ENCODE peak calls at places on chromosomes 1 and 21, in six cellular contexts. X, G, D, U, I and O are unnamed samples.

GRCh38 chr1:20609541-20609940 is 20.6 kb downstream of the CDA start:
- DNase-seq in G (no peak), I (no peak), U (no peak), D (no peak), X (no peak), O (no peak)

GRCh38 chr1:21815724-21816311 is 3.8 kb downstream of the LDLRAD2 start:
- DNase-seq in G (no peak), X (no peak), I (no peak), D (peak), U (no peak), O (no peak)

GRCh38 chr1:177546346-177546745 is 375.6 kb downstream of the BRINP2 start:
- DNase-seq in D (no peak), U (no peak), X (no peak), G (no peak), I (no peak), O (no peak)

GRCh38 chr1:208117410-208117809 is 126.8 kb downstream of the PLXNA2 start:
- DNase-seq in I (no peak), D (no peak), U (no peak), G (no peak), X (no peak), O (no peak)

GRCh38 chr1:68590473-68590872 is 93.6 kb upstream of the DEPDC1 start:
- DNase-seq in D (no peak), X (no peak), U (no peak), G (no peak), I (no peak), O (peak)

GRCh38 chr1:200075522-200075921 is 48.0 kb downstream of the NR5A2 start:
- DNase-seq in U (no peak), X (no peak), D (no peak), I (no peak), G (no peak), O (no peak)

GRCh38 chr21:45388011-45388521 is 16.9 kb upstream of the COL18A1 start:
- DNase-seq in U (no peak), I (no peak), X (no peak), G (no peak), D (no peak), O (no peak)

GRCh38 chr1:29425656-29426055 is 189.3 kb downstream of the PTPRU start:
- DNase-seq in G (no peak), I (no peak), D (no peak), U (no peak), X (no peak), O (no peak)

GRCh38 chr1:81689531-81689941 is 111.2 kb upstream of the ADGRL2 start:
- DNase-seq in I (no peak), D (no peak), U (no peak), X (no peak), G (no peak), O (no peak)

GRCh38 chr1:31348449-31348848 is 24.4 kb downstream of the FABP3 start:
- DNase-seq in D (no peak), U (no peak), X (no peak), I (no peak), G (no peak), O (no peak)

GRCh38 chr1:53291574-53291973 is 36.3 kb downstream of the LRP8 start:
- DNase-seq in U (no peak), G (no peak), X (no peak), I (no peak), D (no peak), O (no peak)

GRCh38 chr21:45607021-45607921 is 36.3 kb upstream of the PCBP3 start:
- DNase-seq in D (peak), U (no peak), X (no peak), G (no peak), I (no peak), O (no peak)

GRCh38 chr1:183244466-183244865 is 58.4 kb downstream of the LAMC2 start:
- DNase-seq in U (no peak), X (no peak), G (no peak), D (no peak), I (no peak), O (no peak)

GRCh38 chr1:96367791-96368190 is 353.8 kb upstream of the PTBP2 start:
- DNase-seq in D (no peak), G (no peak), I (no peak), X (no peak), U (no peak), O (no peak)

GRCh38 chr1:45216861-45217260 is 10.5 kb upstream of the ZSWIM5 start:
- DNase-seq in G (no peak), X (no peak), I (no peak), D (no peak), U (no peak), O (no peak)

GRCh38 chr21:15063081-15063820 is 1.5 kb downstream of the NRIP1 start:
- DNase-seq in U (peak), I (no peak), X (no peak), D (no peak), G (no peak), O (peak)

GRCh38 chr21:41777934-41778815 is 11.3 kb upstream of the RIPK4 start:
- DNase-seq in U (peak), I (no peak), D (peak), G (peak), X (peak), O (peak)

GRCh38 chr21:46326110-46326703 is 2.3 kb downstream of the PCNT start:
- DNase-seq in X (no peak), U (peak), I (no peak), D (no peak), G (no peak), O (no peak)

GRCh38 chr1:66275601-66276023 is 258.3 kb upstream of the SGIP1 start:
- DNase-seq in G (no peak), D (no peak), I (no peak), U (no peak), X (no peak), O (no peak)

GRCh38 chr1:248811514-248812490 is 13.9 kb downstream of the SH3BP5L start:
- DNase-seq in I (no peak), D (no peak), G (peak), U (no peak), X (no peak), O (no peak)

GRCh38 chr1:162070094-162070748 is 730 bp downstream of the NOS1AP start:
- DNase-seq in D (no peak), U (no peak), I (no peak), G (peak), X (no peak), O (peak)

GRCh38 chr1:34777519-34778321 is 3.3 kb upstream of the GJB3 start:
- DNase-seq in X (no peak), I (no peak), G (no peak), U (no peak), D (no peak), O (no peak)

GRCh38 chr1:204697893-204698292 is 12.4 kb upstream of the LRRN2 start:
- DNase-seq in U (no peak), X (no peak), G (no peak), D (no peak), I (no peak), O (no peak)

GRCh38 chr21:46189213-46189958 is 5.1 kb upstream of the SPATC1L start:
- DNase-seq in G (peak), X (no peak), I (no peak), D (peak), U (no peak), O (no peak)

GRCh38 chr1:161115132-161115711 is 2.6 kb downstream of the PFDN2 start:
- DNase-seq in D (no peak), X (peak), I (no peak), U (peak), G (no peak), O (no peak)

GRCh38 chr21:34338226-34338625 is 25.6 kb upstream of the KCNE2 start:
- DNase-seq in D (no peak), X (no peak), I (no peak), U (no peak), G (no peak), O (no peak)

GRCh38 chr1:23370744-23371710 is 1.4 kb upstream of the ZNF436 start:
- DNase-seq in U (no peak), G (peak), X (no peak), D (peak), I (no peak), O (no peak)

GRCh38 chr1:173395762-173396161 is 81.4 kb upstream of the PRDX6 start:
- DNase-seq in D (no peak), G (no peak), X (no peak), I (no peak), U (no peak), O (no peak)

GRCh38 chr1:229690662-229691061 is 64.6 kb downstream of the URB2 start:
- DNase-seq in X (no peak), U (no peak), D (no peak), G (no peak), I (no peak), O (no peak)

GRCh38 chr1:36115200-36115669 is 9.8 kb downstream of the COL8A2 start:
- DNase-seq in X (no peak), U (no peak), D (peak), I (no peak), G (peak), O (no peak)

GRCh38 chr1:244429818-244430217 is 21.9 kb downstream of the ADSS2 start:
- DNase-seq in G (no peak), U (no peak), I (no peak), X (no peak), D (no peak), O (no peak)

GRCh38 chr1:42830631-42831030 is 13.4 kb upstream of the SVBP start:
- DNase-seq in X (no peak), I (no peak), G (no peak), D (no peak), U (no peak), O (no peak)

GRCh38 chr1:63403386-63403785 is 36.0 kb downstream of the ALG6 start:
- DNase-seq in D (no peak), G (no peak), U (no peak), X (no peak), I (no peak), O (peak)
- TF ChIP-seq JUND in D (no peak), G (peak), U (no peak), X (no peak), I (no peak), O (no peak)

GRCh38 chr1:3928622-3929021 is 28.6 kb upstream of the C1orf174 start:
- DNase-seq in G (no peak), D (no peak), U (no peak), I (no peak), X (no peak), O (no peak)
- TF ChIP-seq JUND in G (no peak), D (no peak), U (no peak), I (no peak), X (no peak), O (no peak)

GRCh38 chr1:24754229-24754628 is 9.0 kb downstream of the CLIC4 start:
- DNase-seq in D (no peak), I (no peak), X (no peak), G (no peak), U (no peak), O (no peak)

GRCh38 chr1:24749886-24750285 is 4.6 kb downstream of the CLIC4 start:
- DNase-seq in D (no peak), I (no peak), U (no peak), X (no peak), G (peak), O (no peak)

GRCh38 chr1:24749257-24749656 is 4.0 kb downstream of the CLIC4 start:
- DNase-seq in X (no peak), D (no peak), G (no peak), U (no peak), I (no peak), O (no peak)

GRCh38 chr1:24752305-24752704 is 7.1 kb downstream of the CLIC4 start:
- DNase-seq in U (no peak), G (peak), X (no peak), D (no peak), I (no peak), O (no peak)

DNA sequence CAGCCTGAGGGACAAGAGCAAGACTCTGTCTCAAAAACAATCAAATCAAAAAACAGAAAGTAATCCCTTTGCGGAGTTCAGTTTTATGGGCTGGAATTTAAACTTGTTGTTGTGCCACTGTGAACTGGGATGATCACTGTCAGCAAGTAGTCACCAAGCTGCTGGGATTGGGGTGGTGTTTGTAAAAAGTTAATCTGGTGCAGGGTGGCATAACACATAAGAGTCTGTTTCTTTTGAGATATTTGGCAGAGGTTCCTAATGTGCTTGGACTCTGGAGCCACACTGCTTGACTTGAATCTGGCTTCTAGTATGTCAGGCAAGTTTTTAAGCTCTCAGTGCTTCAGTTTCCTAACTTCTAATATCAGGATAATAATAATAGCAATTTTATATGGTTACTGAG is 6.6 kb downstream of the CLIC4 start:
- DNase-seq in I (no peak), G (no peak), U (no peak), X (no peak), D (no peak), O (no peak)
- TF ChIP-seq JUND in I (no peak), G (no peak), U (no peak), X (no peak), D (no peak), O (no peak)

DNA sequence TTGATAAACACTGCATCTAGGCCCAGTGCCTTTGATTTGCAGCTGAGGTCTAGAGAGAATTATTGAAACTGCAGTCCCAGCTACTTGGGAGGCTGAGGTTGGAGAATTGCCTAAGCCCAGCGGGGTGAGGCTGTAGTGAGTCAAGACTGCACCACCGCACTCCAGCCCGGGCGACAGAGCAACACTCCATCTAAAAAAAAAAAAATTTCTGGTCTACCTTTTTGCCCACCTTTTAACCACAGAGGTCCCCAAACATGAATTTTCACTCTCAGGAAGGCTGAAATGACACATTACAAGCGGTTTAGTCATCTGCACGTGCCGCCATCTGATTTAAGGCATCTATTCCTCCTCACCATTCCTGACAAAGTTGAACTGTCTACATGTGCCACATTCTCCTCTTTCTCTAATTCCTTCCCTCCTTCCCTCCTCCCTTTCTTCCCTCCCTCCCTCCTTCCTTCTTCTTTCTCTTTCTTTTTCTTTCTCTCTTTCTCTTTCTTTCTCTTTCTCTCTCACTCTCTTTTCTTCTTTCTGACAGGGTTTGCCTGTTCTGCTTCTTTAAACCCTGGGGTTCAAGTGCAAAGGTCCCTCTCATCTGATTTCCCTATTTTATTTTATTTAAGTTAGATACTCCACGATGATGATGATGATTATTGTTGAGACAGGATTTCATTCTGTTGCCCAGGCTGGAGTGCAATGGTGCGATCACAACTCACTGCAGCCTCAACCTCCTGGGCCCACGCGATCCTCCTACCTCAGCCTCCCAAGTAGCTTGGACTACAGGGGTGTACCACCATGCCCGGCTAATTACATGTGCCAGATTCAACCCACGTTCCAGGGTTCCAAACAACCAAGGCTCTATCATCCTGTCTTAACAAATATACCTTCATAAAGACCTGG is 3.0 kb upstream of the SOD1 start:
- DNase-seq in X (no peak), D (no peak), U (no peak), I (no peak), G (no peak), O (no peak)
- TF ChIP-seq JUND in X (no peak), D (no peak), U (no peak), I (no peak), G (no peak), O (no peak)

GRCh38 chr1:58746182-58746581 is 37.7 kb downstream of the JUN start:
- DNase-seq in G (no peak), X (no peak), I (no peak), D (no peak), U (no peak), O (no peak)
- TF ChIP-seq JUND in G (no peak), X (no peak), I (no peak), D (no peak), U (no peak), O (no peak)

DNA sequence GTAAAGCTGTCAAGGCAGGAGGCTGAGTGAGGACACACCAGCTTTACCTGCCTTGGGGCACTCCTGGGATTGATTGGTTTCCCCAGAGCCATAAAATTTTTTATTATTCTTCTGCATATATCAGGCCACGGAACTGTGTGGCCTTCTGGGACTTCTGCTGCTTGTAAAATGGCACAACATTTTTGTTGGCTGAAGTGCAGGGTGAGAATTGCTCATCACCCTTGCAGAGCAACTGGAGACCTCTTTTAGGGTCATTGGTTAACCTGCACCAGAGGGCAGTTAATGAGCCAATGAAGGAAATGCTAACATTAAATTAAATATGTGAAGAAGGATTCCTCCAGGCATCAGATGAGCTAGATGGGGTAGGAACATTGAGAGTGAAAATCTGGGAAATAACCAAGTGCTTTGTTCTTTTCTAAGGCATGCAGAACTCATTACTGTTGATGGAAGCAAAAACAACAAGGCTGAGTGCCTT is 87.7 kb downstream of the LTN1 start:
- DNase-seq in U (no peak), I (no peak), X (no peak), G (no peak), D (no peak), O (peak)
- TF ChIP-seq JUND in U (no peak), I (no peak), X (no peak), G (no peak), D (no peak), O (no peak)

GRCh38 chr1:164155337-164155850 is 403.6 kb upstream of the PBX1 start:
- DNase-seq in I (no peak), X (no peak), D (no peak), U (no peak), G (no peak), O (no peak)
- TF ChIP-seq JUND in I (no peak), X (no peak), D (no peak), U (no peak), G (no peak), O (no peak)

DNA sequence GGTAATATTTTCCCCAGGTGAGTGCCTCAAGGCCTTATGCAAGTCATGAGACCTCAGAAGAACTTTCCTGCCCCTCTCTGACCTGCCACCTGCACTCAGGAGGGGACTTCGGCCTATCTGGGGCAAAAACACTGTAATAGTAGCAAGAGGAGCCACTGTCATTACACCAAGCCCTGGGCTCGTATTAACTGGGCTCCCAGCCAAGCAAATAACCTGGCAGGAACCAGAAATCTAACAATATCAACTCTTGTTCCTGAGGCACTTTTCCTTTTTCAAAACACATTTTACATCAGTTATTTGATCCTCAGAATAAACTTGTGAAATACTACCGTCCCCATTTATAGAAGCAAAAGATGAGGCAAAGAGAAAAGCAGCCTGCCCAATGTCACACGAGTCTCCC is 30.9 kb downstream of the LAMB3 start:
- DNase-seq in D (peak), X (no peak), I (no peak), U (no peak), G (no peak), O (no peak)
- TF ChIP-seq JUND in D (no peak), X (no peak), I (no peak), U (no peak), G (no peak), O (no peak)